ENCODE peak calls at places on chromosomes 13 and 19, in four cellular contexts. One of them, this sample, is unnamed.
A peak's percentile ranks its signal among the peaks of the same experiment; 100 is the strongest.

GRCh38 chr19:8036438-8037099 is 16.0 kb upstream of the CCL25 start:
- DNase-seq in activated gamma-delta T cell treated with Interleukin-2 at 50 U/mL for 16 hours: no peak
- DNase-seq in CD4-positive, alpha-beta T cell: no peak
- DNase-seq in left kidney: peak; percentile 39
- DNase-seq in this sample: no peak

GRCh38 chr13:46679369-46680180 is 117.4 kb downstream of the ESD start:
- DNase-seq in activated gamma-delta T cell treated with Interleukin-2 at 50 U/mL for 16 hours: peak; percentile 31
- DNase-seq in CD4-positive, alpha-beta T cell: peak; percentile 35
- DNase-seq in left kidney: peak; percentile 43
- DNase-seq in this sample: peak; percentile 13

GRCh38 chr19:41853768-41854167 is 6.3 kb upstream of the RPS19 start:
- DNase-seq in activated gamma-delta T cell treated with Interleukin-2 at 50 U/mL for 16 hours: no peak
- DNase-seq in CD4-positive, alpha-beta T cell: no peak
- DNase-seq in left kidney: no peak
- DNase-seq in this sample: no peak

GRCh38 chr13:102298051-102298450 is 103.8 kb downstream of the FGF14 start:
- DNase-seq in activated gamma-delta T cell treated with Interleukin-2 at 50 U/mL for 16 hours: no peak
- DNase-seq in CD4-positive, alpha-beta T cell: no peak
- DNase-seq in left kidney: no peak
- DNase-seq in this sample: no peak

GRCh38 chr19:15195381-15195964 is 5.3 kb downstream of the NOTCH3 start:
- DNase-seq in activated gamma-delta T cell treated with Interleukin-2 at 50 U/mL for 16 hours: no peak
- DNase-seq in CD4-positive, alpha-beta T cell: no peak
- DNase-seq in left kidney: peak; percentile 89
- DNase-seq in this sample: no peak

GRCh38 chr19:53531457-53531856 is 6.5 kb upstream of the ZNF331 start:
- DNase-seq in activated gamma-delta T cell treated with Interleukin-2 at 50 U/mL for 16 hours: no peak
- DNase-seq in CD4-positive, alpha-beta T cell: no peak
- DNase-seq in left kidney: no peak
- DNase-seq in this sample: no peak

GRCh38 chr13:44218501-44219240 is 155.0 kb upstream of the SERP2 start:
- DNase-seq in activated gamma-delta T cell treated with Interleukin-2 at 50 U/mL for 16 hours: no peak
- DNase-seq in CD4-positive, alpha-beta T cell: no peak
- DNase-seq in left kidney: no peak
- DNase-seq in this sample: no peak

GRCh38 chr13:77519808-77520207 is 15.7 kb upstream of the SCEL start:
- DNase-seq in activated gamma-delta T cell treated with Interleukin-2 at 50 U/mL for 16 hours: no peak
- DNase-seq in CD4-positive, alpha-beta T cell: no peak
- DNase-seq in left kidney: no peak
- DNase-seq in this sample: no peak

GRCh38 chr13:48402325-48402962 is 10.5 kb downstream of the LPAR6 start:
- DNase-seq in activated gamma-delta T cell treated with Interleukin-2 at 50 U/mL for 16 hours: no peak
- DNase-seq in CD4-positive, alpha-beta T cell: no peak
- DNase-seq in left kidney: no peak
- DNase-seq in this sample: no peak

GRCh38 chr13:96982672-96983071 is 11.6 kb downstream of the OXGR1 start:
- DNase-seq in activated gamma-delta T cell treated with Interleukin-2 at 50 U/mL for 16 hours: no peak
- DNase-seq in CD4-positive, alpha-beta T cell: no peak
- DNase-seq in left kidney: peak; percentile 11
- DNase-seq in this sample: no peak

GRCh38 chr13:74575729-74576125 is 441.5 kb upstream of the KLF12 start:
- DNase-seq in activated gamma-delta T cell treated with Interleukin-2 at 50 U/mL for 16 hours: peak; percentile 39
- DNase-seq in CD4-positive, alpha-beta T cell: peak; percentile 57
- DNase-seq in left kidney: peak; percentile 84
- DNase-seq in this sample: peak; percentile 46

GRCh38 chr19:40543029-40543597 is 33.6 kb upstream of the SHKBP1 start:
- DNase-seq in activated gamma-delta T cell treated with Interleukin-2 at 50 U/mL for 16 hours: no peak
- DNase-seq in CD4-positive, alpha-beta T cell: no peak
- DNase-seq in left kidney: no peak
- DNase-seq in this sample: no peak

GRCh38 chr19:34308381-34309367 is 54.3 kb downstream of the GARRE1 start:
- DNase-seq in activated gamma-delta T cell treated with Interleukin-2 at 50 U/mL for 16 hours: peak; percentile 11
- DNase-seq in CD4-positive, alpha-beta T cell: no peak
- DNase-seq in left kidney: no peak
- DNase-seq in this sample: no peak

GRCh38 chr19:1295169-1296012 is 9.7 kb downstream of the EFNA2 start:
- DNase-seq in activated gamma-delta T cell treated with Interleukin-2 at 50 U/mL for 16 hours: peak; percentile 42
- DNase-seq in CD4-positive, alpha-beta T cell: peak; percentile 57
- DNase-seq in left kidney: peak; percentile 57
- DNase-seq in this sample: no peak